ENCODE peak calls at places on chromosomes 2 and 18, in six cellular contexts. S, N, M, Z, H and O are unnamed samples.

GRCh38 chr2:127986548-127987079 is 41.2 kb downstream of the SAP130 start:
- DNase-seq in S (no peak), N (no peak), M (no peak), Z (no peak), H (no peak), O (no peak)

GRCh38 chr2:50773533-50773932 is 258.4 kb downstream of the NRXN1 start:
- DNase-seq in S (no peak), N (no peak), M (no peak), Z (no peak), H (no peak), O (peak; percentile 18)

GRCh38 chr18:54712315-54712714 is 116.0 kb upstream of the RAB27B start:
- DNase-seq in S (no peak), N (peak; percentile 79), M (peak; percentile 63), Z (peak; percentile 27), H (no peak), O (no peak)

GRCh38 chr2:39216495-39217191 is 27.1 kb downstream of the CDKL4 start:
- DNase-seq in S (no peak), N (no peak), M (no peak), Z (no peak), H (no peak), O (no peak)

GRCh38 chr2:188973650-188974049 is 523 bp upstream of the COL3A1 start:
- DNase-seq in S (no peak), N (peak; percentile 38), M (no peak), Z (no peak), H (no peak), O (no peak)

GRCh38 chr2:215828528-215829184 is 184.7 kb downstream of the MREG start:
- DNase-seq in S (no peak), N (peak; percentile 74), M (peak; percentile 81), Z (peak; percentile 75), H (no peak), O (peak; percentile 52)

GRCh38 chr2:48529676-48530032 is 300 bp upstream of the STON1 start:
- DNase-seq in S (no peak), N (no peak), M (no peak), Z (no peak), H (no peak), O (no peak)

GRCh38 chr2:150676747-150677382 is 189.4 kb upstream of the RND3 start:
- DNase-seq in S (no peak), N (no peak), M (no peak), Z (no peak), H (no peak), O (no peak)

GRCh38 chr2:99697811-99698568 is 208.2 kb upstream of the REV1 start:
- DNase-seq in S (no peak), N (peak; percentile 88), M (peak; percentile 75), Z (no peak), H (no peak), O (peak; percentile 68)

GRCh38 chr2:72108121-72108520 is 39.5 kb downstream of the CYP26B1 start:
- DNase-seq in S (no peak), N (peak; percentile 59), M (no peak), Z (no peak), H (no peak), O (no peak)

GRCh38 chr2:241125626-241126025 is 23.5 kb upstream of the MTERF4 start:
- DNase-seq in S (no peak), N (no peak), M (no peak), Z (no peak), H (no peak), O (peak; percentile 4)

GRCh38 chr2:75710577-75711253 is at the start of gene GCFC2:
- DNase-seq in S (peak; percentile 46), N (peak; percentile 93), M (peak; percentile 86), Z (peak; percentile 91), H (peak; percentile 77), O (peak; percentile 96)

GRCh38 chr2:65212115-65212514 is 15.5 kb upstream of the ACTR2 start:
- DNase-seq in S (no peak), N (no peak), M (no peak), Z (no peak), H (no peak), O (no peak)

GRCh38 chr2:67945976-67946375 is 116.8 kb downstream of the C1D start:
- DNase-seq in S (no peak), N (peak; percentile 4), M (peak; percentile 59), Z (peak; percentile 45), H (no peak), O (no peak)

GRCh38 chr2:151379191-151379590 is 21.8 kb downstream of the TNFAIP6 start:
- DNase-seq in S (no peak), N (no peak), M (peak; percentile 15), Z (no peak), H (no peak), O (no peak)

GRCh38 chr2:149077861-149078260 is 39.4 kb downstream of the LYPD6B start:
- DNase-seq in S (no peak), N (no peak), M (no peak), Z (no peak), H (no peak), O (no peak)

GRCh38 chr18:52602820-52603219 is 262.8 kb downstream of the DCC start:
- DNase-seq in S (no peak), N (no peak), M (no peak), Z (no peak), H (no peak), O (no peak)

GRCh38 chr2:229674830-229675530 is 39.4 kb downstream of the DNER start:
- DNase-seq in S (no peak), N (no peak), M (no peak), Z (no peak), H (no peak), O (no peak)

GRCh38 chr2:175626796-175627195 is 375.3 kb downstream of the LNPK start:
- DNase-seq in S (peak; percentile 10), N (no peak), M (no peak), Z (no peak), H (no peak), O (no peak)

GRCh38 chr18:64202836-64203235 is 53.9 kb upstream of the LINC00305 start:
- DNase-seq in S (no peak), N (peak; percentile 29), M (no peak), Z (no peak), H (no peak), O (no peak)

GRCh38 chr18:14943967-14944636 is 196.1 kb downstream of the ANKRD30B start:
- DNase-seq in S (no peak), N (no peak), M (no peak), Z (no peak), H (no peak), O (no peak)

GRCh38 chr2:24018241-24018640 is 8.4 kb downstream of the MFSD2B start:
- DNase-seq in S (no peak), N (no peak), M (no peak), Z (no peak), H (no peak), O (no peak)

GRCh38 chr2:620456-621302 is 56.5 kb downstream of the TMEM18 start:
- DNase-seq in S (no peak), N (no peak), M (no peak), Z (no peak), H (no peak), O (no peak)

GRCh38 chr2:135960598-135961551 is 24.6 kb downstream of the DARS1 start:
- DNase-seq in S (no peak), N (peak; percentile 23), M (peak; percentile 28), Z (peak; percentile 70), H (no peak), O (no peak)

GRCh38 chr2:207600211-207600610 is 25.0 kb downstream of the METTL21A start:
- DNase-seq in S (no peak), N (peak; percentile 34), M (no peak), Z (no peak), H (no peak), O (no peak)

GRCh38 chr18:22536558-22536957 is 118.8 kb upstream of the CTAGE1 start:
- DNase-seq in S (no peak), N (no peak), M (no peak), Z (no peak), H (no peak), O (peak; percentile 71)

GRCh38 chr2:15460112-15460620 is 101.0 kb downstream of the NBAS start:
- DNase-seq in S (no peak), N (no peak), M (no peak), Z (no peak), H (no peak), O (no peak)

GRCh38 chr2:208350610-208351009 is 56.0 kb upstream of the PTH2R start:
- DNase-seq in S (no peak), N (no peak), M (no peak), Z (no peak), H (no peak), O (no peak)

GRCh38 chr2:197121756-197122385 is 188.7 kb downstream of the ANKRD44 start:
- DNase-seq in S (no peak), N (no peak), M (no peak), Z (no peak), H (no peak), O (no peak)

GRCh38 chr2:218375212-218375611 is 6.9 kb upstream of the SLC11A1 start:
- DNase-seq in S (no peak), N (peak; percentile 53), M (no peak), Z (peak; percentile 67), H (no peak), O (no peak)

GRCh38 chr2:118974103-118974911 is 32.3 kb downstream of the MARCO start:
- DNase-seq in S (no peak), N (peak; percentile 96), M (peak; percentile 33), Z (no peak), H (no peak), O (no peak)

GRCh38 chr18:78865771-78866310 is 113.8 kb upstream of the SALL3 start:
- DNase-seq in S (no peak), N (no peak), M (no peak), Z (no peak), H (no peak), O (no peak)

GRCh38 chr18:31278609-31279071 is 39.3 kb upstream of the DSG1 start:
- DNase-seq in S (no peak), N (no peak), M (no peak), Z (no peak), H (no peak), O (no peak)